ENCODE peak calls at places on chromosomes 1 and 21, in four cellular contexts. V, P, N and Q are unnamed samples. For H3K36me3, the result is how much of the 10 kb centered on the place peaks cover.

GRCh38 chr1:184025242-184025675 is 12.3 kb downstream of the COLGALT2 start:
- DNase-seq in V (peak), P (no peak), N (no peak), Q (peak)

GRCh38 chr1:115838805-115839705 is 1.9 kb downstream of the NHLH2 start:
- DNase-seq in V (peak), P (no peak), N (no peak), Q (no peak)

GRCh38 chr1:185317886-185318310 is 855 bp upstream of the IVNS1ABP start:
- DNase-seq in V (peak), P (peak), N (peak), Q (peak)

GRCh38 chr21:42056468-42056867 is 14.6 kb upstream of the UMODL1 start:
- DNase-seq in V (no peak), P (peak), N (no peak), Q (peak)

GRCh38 chr1:159088050-159088449 is 11.5 kb upstream of the AIM2 start:
- DNase-seq in V (no peak), P (no peak), N (no peak), Q (no peak)

GRCh38 chr1:36622741-36623648 is 140.3 kb upstream of the CSF3R start:
- DNase-seq in V (no peak), P (peak), N (no peak), Q (no peak)

GRCh38 chr1:4825841-4826450 is 171.5 kb downstream of the AJAP1 start:
- DNase-seq in V (peak), P (no peak), N (peak), Q (no peak)

GRCh38 chr1:157073944-157074685 is 25.5 kb downstream of the ETV3L start:
- DNase-seq in V (peak), P (peak), N (peak), Q (no peak)

GRCh38 chr1:59156526-59157196 is 140.2 kb upstream of the FGGY start:
- DNase-seq in V (peak), P (no peak), N (no peak), Q (no peak)

GRCh38 chr1:200359610-200360163 is 50.1 kb downstream of the ZNF281 start:
- DNase-seq in V (no peak), P (no peak), N (no peak), Q (no peak)

GRCh38 chr1:68819190-68819829 is 322.4 kb upstream of the DEPDC1 start:
- DNase-seq in V (peak), P (no peak), N (no peak), Q (no peak)

GRCh38 chr21:26956216-26956615 is 10.7 kb downstream of the ADAMTS5 start:
- DNase-seq in V (no peak), P (no peak), N (no peak), Q (no peak)

GRCh38 chr1:66325594-66326380 is 208.2 kb upstream of the SGIP1 start:
- DNase-seq in V (no peak), P (no peak), N (no peak), Q (no peak)

GRCh38 chr1:117567435-117567834 is 38.4 kb upstream of the TENT5C start:
- DNase-seq in V (no peak), P (peak), N (no peak), Q (no peak)

GRCh38 chr1:200090252-200091159 is 63.0 kb downstream of the NR5A2 start:
- DNase-seq in V (no peak), P (no peak), N (peak), Q (no peak)

DNA sequence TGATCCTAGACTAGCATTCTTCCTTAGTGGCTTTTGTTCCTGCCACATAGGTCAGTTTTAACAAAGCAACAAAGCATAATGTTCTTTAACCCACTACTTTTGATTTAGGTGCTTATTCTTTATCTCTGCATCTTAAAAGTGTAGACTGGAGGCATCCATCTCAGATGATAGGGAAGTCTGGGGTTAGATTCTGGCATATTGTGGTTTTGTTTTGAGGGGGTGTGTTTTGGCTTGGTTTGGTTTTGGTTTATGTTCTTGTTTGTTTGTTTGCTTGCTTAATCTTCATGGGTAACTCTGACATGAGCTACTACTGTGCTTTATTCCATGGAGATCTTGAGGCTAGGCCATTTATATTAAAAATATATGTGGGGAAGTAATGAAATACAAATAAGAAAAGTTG is 40.3 kb upstream of the MYOCOS start:
- DNase-seq in V (no peak), P (no peak), N (no peak), Q (no peak)
- H3K36me3 ChIP-seq in V (under half), P (under half), N (half or more), Q (under half)

GRCh38 chr1:230136453-230137327 is 69.7 kb downstream of the GALNT2 start:
- DNase-seq in V (no peak), P (no peak), N (no peak), Q (no peak)
- H3K36me3 ChIP-seq in V (under half), P (under half), N (under half), Q (under half)

DNA sequence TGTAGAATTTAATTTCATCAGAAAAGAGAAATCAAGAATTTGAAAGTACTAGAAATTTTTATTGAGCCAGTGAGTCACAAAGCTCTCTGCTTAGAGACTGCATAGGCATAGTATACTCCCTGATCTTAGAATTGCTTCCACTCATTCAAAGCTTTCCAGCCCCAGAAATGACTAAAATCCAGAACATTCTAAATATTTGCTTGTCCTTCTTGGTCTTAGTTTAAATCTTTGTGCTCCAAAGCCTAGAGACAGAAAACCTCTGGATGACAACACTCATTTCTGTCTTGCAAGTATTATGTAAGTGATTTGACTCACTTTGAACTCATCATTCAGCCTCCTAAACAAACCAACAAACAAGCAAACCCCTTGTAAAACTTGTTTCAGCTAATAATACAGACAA is 74.2 kb downstream of the PTPRC start:
- DNase-seq in V (peak), P (no peak), N (no peak), Q (no peak)
- H3K36me3 ChIP-seq in V (under half), P (under half), N (half or more), Q (under half)

GRCh38 chr1:186326009-186326408 is 49.0 kb downstream of the TPR start:
- DNase-seq in V (no peak), P (no peak), N (no peak), Q (no peak)

GRCh38 chr1:186323865-186324264 is 51.2 kb downstream of the TPR start:
- DNase-seq in V (no peak), P (no peak), N (no peak), Q (no peak)

GRCh38 chr1:186330758-186331157 is 44.3 kb downstream of the TPR start:
- DNase-seq in V (peak), P (no peak), N (no peak), Q (no peak)

GRCh38 chr1:186325239-186325638 is 49.8 kb downstream of the TPR start:
- DNase-seq in V (no peak), P (no peak), N (peak), Q (no peak)

DNA sequence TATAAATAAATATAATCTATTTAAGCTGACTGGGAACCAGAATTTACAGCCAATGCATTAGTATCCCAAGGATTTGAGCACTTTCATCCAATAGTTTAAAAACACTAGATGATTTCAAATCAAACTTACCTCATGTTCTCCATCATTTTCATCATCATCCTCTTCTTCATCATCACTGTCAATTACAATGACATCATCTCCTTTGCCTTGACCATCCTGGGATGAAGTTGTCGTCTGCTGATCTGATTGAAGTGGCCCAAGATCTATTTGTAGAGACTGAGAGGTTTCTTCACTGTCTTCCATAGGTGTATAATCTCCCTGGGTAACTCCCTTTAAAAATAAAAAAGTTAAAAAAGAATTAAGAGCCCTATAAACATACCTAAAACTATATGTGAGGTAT is 47.7 kb downstream of the TPR start:
- DNase-seq in V (no peak), P (no peak), N (no peak), Q (no peak)
- H3K36me3 ChIP-seq in V (under half), P (under half), N (half or more), Q (half or more)

DNA sequence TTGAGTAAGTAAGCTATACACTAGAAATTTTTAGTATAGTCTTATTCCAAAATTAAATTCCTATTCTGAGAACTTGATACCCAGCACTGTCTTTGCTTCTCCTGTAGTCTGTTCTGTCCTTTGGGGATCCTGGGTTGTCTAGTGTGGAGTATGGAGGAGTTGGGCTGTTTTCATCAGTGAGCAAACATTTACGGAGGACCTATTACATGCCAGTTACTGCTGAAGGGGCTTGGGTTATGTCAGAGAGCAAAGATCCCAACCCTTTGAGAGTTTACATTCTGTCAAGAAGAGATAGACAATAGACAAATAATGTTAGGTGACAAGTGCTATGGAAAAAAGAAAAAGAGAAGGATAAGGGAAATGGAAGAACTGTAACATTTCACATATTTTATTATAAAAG is 9.0 kb downstream of the TRAPPC10 start:
- DNase-seq in V (no peak), P (no peak), N (no peak), Q (no peak)
- H3K36me3 ChIP-seq in V (under half), P (under half), N (under half), Q (under half)